ENCODE peak calls at places on chromosomes 4 and X, in eight cellular contexts. One of them, this sample, is unnamed. For H3K4me1, the result is how much of the 10 kb centered on the place peaks cover.

GRCh38 chr4:147975325-147975724 is 243.4 kb downstream of the ARHGAP10 start:
- DNase-seq in uterus: no peak
- DNase-seq in suprapubic skin: no peak
- DNase-seq in esophagus muscularis mucosa: no peak
- DNase-seq in A549: no peak
- DNase-seq in stomach: no peak
- DNase-seq in tibial nerve: no peak
- DNase-seq in heart left ventricle: no peak
- DNase-seq in this sample: no peak

GRCh38 chr4:94403735-94404134 is 48.0 kb upstream of the PDLIM5 start:
- DNase-seq in tibial nerve: no peak
- DNase-seq in heart left ventricle: no peak
- DNase-seq in suprapubic skin: no peak
- DNase-seq in stomach: no peak
- DNase-seq in esophagus muscularis mucosa: no peak
- DNase-seq in A549: no peak
- DNase-seq in uterus: no peak
- DNase-seq in this sample: no peak

GRCh38 chr4:54041916-54042315 is 22.5 kb downstream of the CHIC2 start:
- DNase-seq in stomach: no peak
- DNase-seq in A549: no peak
- DNase-seq in suprapubic skin: no peak
- DNase-seq in heart left ventricle: no peak
- DNase-seq in uterus: no peak
- DNase-seq in tibial nerve: no peak
- DNase-seq in esophagus muscularis mucosa: no peak
- DNase-seq in this sample: no peak

GRCh38 chrX:101530944-101531343 is 19.4 kb upstream of the ARMCX1 start:
- DNase-seq in uterus: no peak
- DNase-seq in suprapubic skin: no peak
- DNase-seq in esophagus muscularis mucosa: no peak
- DNase-seq in stomach: no peak
- DNase-seq in A549: no peak
- DNase-seq in tibial nerve: no peak
- DNase-seq in heart left ventricle: no peak
- DNase-seq in this sample: no peak

GRCh38 chr4:6641971-6642320 is 1.5 kb downstream of the MRFAP1 start:
- DNase-seq in tibial nerve: no peak
- DNase-seq in suprapubic skin: peak
- DNase-seq in stomach: no peak
- DNase-seq in esophagus muscularis mucosa: no peak
- DNase-seq in A549: no peak
- DNase-seq in uterus: no peak
- DNase-seq in heart left ventricle: no peak
- DNase-seq in this sample: no peak

GRCh38 chr4:45317276-45317675 is 590.9 kb upstream of the GNPDA2 start:
- DNase-seq in stomach: no peak
- DNase-seq in uterus: no peak
- DNase-seq in esophagus muscularis mucosa: no peak
- DNase-seq in suprapubic skin: no peak
- DNase-seq in tibial nerve: no peak
- DNase-seq in heart left ventricle: no peak
- DNase-seq in A549: no peak
- DNase-seq in this sample: no peak

GRCh38 chr4:4766570-4766969 is 92.9 kb upstream of the MSX1 start:
- DNase-seq in stomach: no peak
- DNase-seq in A549: no peak
- DNase-seq in tibial nerve: no peak
- DNase-seq in suprapubic skin: no peak
- DNase-seq in uterus: no peak
- DNase-seq in esophagus muscularis mucosa: no peak
- DNase-seq in heart left ventricle: no peak
- DNase-seq in this sample: no peak

GRCh38 chr4:147772459-147772969 is 40.6 kb downstream of the ARHGAP10 start:
- DNase-seq in tibial nerve: no peak
- DNase-seq in stomach: no peak
- DNase-seq in heart left ventricle: no peak
- DNase-seq in suprapubic skin: no peak
- DNase-seq in A549: peak
- DNase-seq in uterus: no peak
- DNase-seq in esophagus muscularis mucosa: no peak
- DNase-seq in this sample: no peak

GRCh38 chr4:74056114-74056857 is 17.8 kb upstream of the CXCL3 start:
- DNase-seq in suprapubic skin: no peak
- DNase-seq in A549: peak
- DNase-seq in esophagus muscularis mucosa: no peak
- DNase-seq in stomach: no peak
- DNase-seq in uterus: no peak
- DNase-seq in tibial nerve: no peak
- DNase-seq in heart left ventricle: no peak
- DNase-seq in this sample: no peak

GRCh38 chr4:95129708-95130343 is 372.1 kb downstream of the BMPR1B start:
- DNase-seq in uterus: peak
- DNase-seq in tibial nerve: peak
- DNase-seq in A549: peak
- DNase-seq in heart left ventricle: peak
- DNase-seq in suprapubic skin: no peak
- DNase-seq in esophagus muscularis mucosa: no peak
- DNase-seq in stomach: no peak
- DNase-seq in this sample: no peak

GRCh38 chr4:64399313-64400109 is 9.7 kb downstream of the TECRL start:
- DNase-seq in tibial nerve: no peak
- DNase-seq in suprapubic skin: no peak
- DNase-seq in stomach: no peak
- DNase-seq in uterus: no peak
- DNase-seq in heart left ventricle: no peak
- DNase-seq in esophagus muscularis mucosa: no peak
- DNase-seq in A549: no peak
- DNase-seq in this sample: no peak

GRCh38 chrX:65707153-65707552 is 39.7 kb downstream of the MSN start:
- DNase-seq in uterus: no peak
- DNase-seq in stomach: no peak
- DNase-seq in heart left ventricle: no peak
- DNase-seq in A549: no peak
- DNase-seq in tibial nerve: no peak
- DNase-seq in suprapubic skin: no peak
- DNase-seq in esophagus muscularis mucosa: no peak
- DNase-seq in this sample: no peak

GRCh38 chrX:154352012-154352401 is 22.4 kb downstream of the FLNA start:
- DNase-seq in suprapubic skin: no peak
- DNase-seq in esophagus muscularis mucosa: no peak
- DNase-seq in A549: no peak
- DNase-seq in uterus: no peak
- DNase-seq in stomach: no peak
- DNase-seq in tibial nerve: no peak
- DNase-seq in heart left ventricle: no peak
- DNase-seq in this sample: peak

GRCh38 chrX:7603387-7603786 is 239.6 kb upstream of the VCX start:
- DNase-seq in A549: no peak
- DNase-seq in stomach: no peak
- DNase-seq in suprapubic skin: no peak
- DNase-seq in heart left ventricle: no peak
- DNase-seq in uterus: no peak
- DNase-seq in tibial nerve: no peak
- DNase-seq in esophagus muscularis mucosa: no peak
- DNase-seq in this sample: no peak

GRCh38 chrX:47380268-47380667 is 9.9 kb downstream of the ZNF157 start:
- DNase-seq in uterus: peak
- DNase-seq in A549: no peak
- DNase-seq in tibial nerve: peak
- DNase-seq in heart left ventricle: peak
- DNase-seq in stomach: peak
- DNase-seq in esophagus muscularis mucosa: no peak
- DNase-seq in suprapubic skin: no peak
- DNase-seq in this sample: peak

GRCh38 chr4:121696641-121697461 is at the start of gene ANXA5:
- DNase-seq in esophagus muscularis mucosa: peak
- DNase-seq in A549: peak
- DNase-seq in uterus: peak
- DNase-seq in tibial nerve: peak
- DNase-seq in heart left ventricle: peak
- DNase-seq in suprapubic skin: peak
- DNase-seq in stomach: peak
- DNase-seq in this sample: peak

GRCh38 chr4:121692261-121692660 is 4.5 kb downstream of the ANXA5 start:
- DNase-seq in heart left ventricle: no peak
- DNase-seq in suprapubic skin: no peak
- DNase-seq in stomach: no peak
- DNase-seq in uterus: no peak
- DNase-seq in tibial nerve: no peak
- DNase-seq in A549: no peak
- DNase-seq in esophagus muscularis mucosa: no peak
- DNase-seq in this sample: no peak

GRCh38 chr4:121696140-121696640 is 590 bp downstream of the ANXA5 start:
- DNase-seq in stomach: peak
- DNase-seq in suprapubic skin: peak
- DNase-seq in heart left ventricle: peak
- DNase-seq in uterus: peak
- DNase-seq in esophagus muscularis mucosa: peak
- DNase-seq in tibial nerve: peak
- DNase-seq in A549: peak
- DNase-seq in this sample: peak

GRCh38 chr4:121690001-121690400 is 6.8 kb downstream of the ANXA5 start:
- DNase-seq in heart left ventricle: no peak
- DNase-seq in stomach: no peak
- DNase-seq in esophagus muscularis mucosa: no peak
- DNase-seq in uterus: no peak
- DNase-seq in tibial nerve: no peak
- DNase-seq in A549: no peak
- DNase-seq in suprapubic skin: no peak
- DNase-seq in this sample: no peak

GRCh38 chr4:121693450-121693849 is 3.3 kb downstream of the ANXA5 start:
- DNase-seq in uterus: no peak
- DNase-seq in tibial nerve: no peak
- DNase-seq in A549: no peak
- DNase-seq in heart left ventricle: no peak
- DNase-seq in suprapubic skin: no peak
- DNase-seq in stomach: no peak
- DNase-seq in esophagus muscularis mucosa: no peak
- DNase-seq in this sample: no peak
- H3K4me1 ChIP-seq in uterus: under half
- H3K4me1 ChIP-seq in tibial nerve: half or more
- H3K4me1 ChIP-seq in A549: half or more
- H3K4me1 ChIP-seq in heart left ventricle: half or more
- H3K4me1 ChIP-seq in suprapubic skin: half or more
- H3K4me1 ChIP-seq in stomach: half or more
- H3K4me1 ChIP-seq in esophagus muscularis mucosa: half or more
- H3K4me1 ChIP-seq in this sample: under half

GRCh38 chr4:10461091-10461849 is 4.0 kb upstream of the ZNF518B start:
- DNase-seq in tibial nerve: peak
- DNase-seq in stomach: peak
- DNase-seq in esophagus muscularis mucosa: no peak
- DNase-seq in A549: peak
- DNase-seq in suprapubic skin: no peak
- DNase-seq in uterus: peak
- DNase-seq in heart left ventricle: peak
- DNase-seq in this sample: peak
- TF ChIP-seq POLR2A in tibial nerve: no peak
- TF ChIP-seq POLR2A in stomach: no peak
- TF ChIP-seq POLR2A in esophagus muscularis mucosa: no peak
- TF ChIP-seq POLR2A in A549: no peak
- TF ChIP-seq POLR2A in suprapubic skin: no peak
- TF ChIP-seq POLR2A in uterus: no peak
- TF ChIP-seq POLR2A in heart left ventricle: no peak
- TF ChIP-seq POLR2A in this sample: no peak

DNA sequence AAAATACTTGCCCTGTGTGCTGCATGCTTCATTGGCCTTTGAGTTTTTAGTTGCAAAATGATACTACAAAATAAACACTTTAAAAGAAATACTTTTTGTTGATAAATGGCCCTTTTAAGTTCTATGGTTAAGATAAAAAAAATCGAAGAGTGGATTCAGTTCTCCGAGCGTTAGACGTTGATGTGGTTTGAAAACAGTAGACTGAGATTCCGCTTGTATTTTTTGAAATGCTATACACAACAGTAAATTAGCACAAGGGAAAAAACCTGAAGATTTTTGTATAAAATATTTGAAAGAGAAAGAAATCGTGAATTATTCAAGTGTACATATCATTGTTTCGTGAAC is 1.4 kb downstream of the BMP2K start:
- DNase-seq in stomach: no peak
- DNase-seq in heart left ventricle: no peak
- DNase-seq in uterus: no peak
- DNase-seq in esophagus muscularis mucosa: no peak
- DNase-seq in A549: no peak
- DNase-seq in tibial nerve: no peak
- DNase-seq in suprapubic skin: no peak
- DNase-seq in this sample: no peak
- H3K4me1 ChIP-seq in stomach: under half
- H3K4me1 ChIP-seq in heart left ventricle: half or more
- H3K4me1 ChIP-seq in uterus: under half
- H3K4me1 ChIP-seq in esophagus muscularis mucosa: half or more
- H3K4me1 ChIP-seq in A549: under half
- H3K4me1 ChIP-seq in tibial nerve: under half
- H3K4me1 ChIP-seq in suprapubic skin: under half
- H3K4me1 ChIP-seq in this sample: under half

GRCh38 chr4:32562010-32562409 is 1841.8 kb downstream of the PCDH7 start:
- DNase-seq in esophagus muscularis mucosa: no peak
- DNase-seq in uterus: no peak
- DNase-seq in tibial nerve: no peak
- DNase-seq in A549: no peak
- DNase-seq in suprapubic skin: no peak
- DNase-seq in heart left ventricle: no peak
- DNase-seq in stomach: no peak
- DNase-seq in this sample: no peak

DNA sequence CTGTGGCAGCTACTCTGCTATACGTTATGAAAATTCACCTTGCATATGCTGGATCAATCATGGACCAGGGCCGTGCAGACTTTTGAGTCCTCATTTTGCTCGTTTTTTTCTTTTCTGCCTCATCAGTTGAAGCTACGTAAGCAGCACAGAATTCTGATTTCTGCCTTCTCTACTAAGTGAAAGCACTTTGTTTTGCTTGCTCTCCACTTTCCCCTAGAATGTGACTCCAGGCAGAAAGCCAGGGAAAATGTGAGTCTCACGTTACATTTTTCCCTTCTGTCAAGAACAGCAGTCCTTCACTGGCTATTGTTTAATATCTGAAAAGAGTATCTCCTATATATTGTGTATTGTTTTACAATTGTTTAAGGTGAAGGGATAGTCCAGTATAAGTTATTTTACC is 1840.1 kb downstream of the PCDH7 start:
- DNase-seq in uterus: no peak
- DNase-seq in stomach: no peak
- DNase-seq in tibial nerve: no peak
- DNase-seq in heart left ventricle: no peak
- DNase-seq in esophagus muscularis mucosa: no peak
- DNase-seq in suprapubic skin: no peak
- DNase-seq in A549: no peak
- DNase-seq in this sample: no peak
- TF ChIP-seq POLR2A in uterus: no peak
- TF ChIP-seq POLR2A in stomach: no peak
- TF ChIP-seq POLR2A in tibial nerve: no peak
- TF ChIP-seq POLR2A in heart left ventricle: no peak
- TF ChIP-seq POLR2A in esophagus muscularis mucosa: no peak
- TF ChIP-seq POLR2A in suprapubic skin: no peak
- TF ChIP-seq POLR2A in A549: no peak
- TF ChIP-seq POLR2A in this sample: no peak

GRCh38 chrX:134569306-134569705 is 89.0 kb downstream of the PLAC1 start:
- DNase-seq in A549: no peak
- DNase-seq in tibial nerve: no peak
- DNase-seq in heart left ventricle: no peak
- DNase-seq in stomach: no peak
- DNase-seq in suprapubic skin: no peak
- DNase-seq in esophagus muscularis mucosa: no peak
- DNase-seq in uterus: no peak
- DNase-seq in this sample: no peak
- H3K4me1 ChIP-seq in A549: half or more
- H3K4me1 ChIP-seq in tibial nerve: under half
- H3K4me1 ChIP-seq in heart left ventricle: under half
- H3K4me1 ChIP-seq in stomach: under half
- H3K4me1 ChIP-seq in suprapubic skin: under half
- H3K4me1 ChIP-seq in esophagus muscularis mucosa: under half
- H3K4me1 ChIP-seq in uterus: under half
- H3K4me1 ChIP-seq in this sample: under half